ENCODE peak calls at places on chromosomes 2 and 18, in nine cellular contexts. J is mucosa of descending colon, S is fibroblast of the aortic adventitia, N is choroid plexus epithelial cell, L is lower lobe of right lung, B is fibroblast of lung, I is adrenal gland, X is transverse colon, Z is A549. E is an unnamed sample.

GRCh38 chr2:29749041-29749440 is 172.3 kb downstream of the ALK start:
- DNase-seq in B (no peak), L (no peak), X (no peak), I (no peak), J (no peak), Z (no peak), S (no peak), N (no peak), E (no peak)

GRCh38 chr2:232890896-232891601 is 21.0 kb downstream of the SNORC start:
- DNase-seq in Z (no peak), J (peak), L (peak), B (no peak), I (peak), S (no peak), X (no peak), N (peak), E (no peak)

GRCh38 chr2:204175552-204176271 is 239.1 kb downstream of the ICOS start:
- DNase-seq in J (no peak), N (no peak), X (no peak), L (no peak), I (peak), Z (no peak), S (no peak), B (no peak), E (no peak)

GRCh38 chr2:58906151-58906645 is 665.1 kb upstream of the FANCL start:
- DNase-seq in Z (no peak), L (no peak), B (no peak), S (no peak), X (no peak), I (no peak), J (no peak), N (no peak), E (no peak)

GRCh38 chr2:185921048-185921756 is 182.6 kb downstream of the FSIP2 start:
- DNase-seq in X (no peak), Z (no peak), B (no peak), L (no peak), S (no peak), I (no peak), N (peak), J (no peak), E (no peak)

GRCh38 chr2:227414846-227415245 is 27.1 kb upstream of the SCYGR1 start:
- DNase-seq in B (peak), S (peak), Z (peak), J (no peak), X (no peak), N (peak), I (no peak), L (no peak), E (no peak)

GRCh38 chr2:182144039-182144779 is 158.6 kb downstream of the PPP1R1C start:
- DNase-seq in I (no peak), B (no peak), L (no peak), X (no peak), J (no peak), Z (no peak), S (no peak), N (peak), E (no peak)

GRCh38 chr2:240685771-240686371 is 3.2 kb upstream of the AQP12B start:
- DNase-seq in S (no peak), J (peak), L (no peak), Z (no peak), X (peak), B (no peak), I (no peak), N (no peak), E (no peak)

GRCh38 chr2:46471-47345 is at the start of gene FAM110C:
- DNase-seq in X (peak), B (peak), J (peak), I (peak), L (peak), S (peak), N (peak), Z (no peak), E (no peak)

GRCh38 chr2:147657086-147658000 is 187.5 kb upstream of the ACVR2A start:
- DNase-seq in L (no peak), X (no peak), B (no peak), N (no peak), J (no peak), I (no peak), S (no peak), Z (no peak), E (no peak)

GRCh38 chr2:216643986-216644662 is 10.9 kb downstream of the IGFBP2 start:
- DNase-seq in S (peak), L (no peak), J (no peak), I (no peak), Z (no peak), X (no peak), B (no peak), N (peak), E (no peak)

GRCh38 chr2:671787-672605 is 5.2 kb downstream of the TMEM18 start:
- DNase-seq in S (no peak), X (no peak), I (no peak), Z (no peak), L (no peak), J (no peak), N (no peak), B (no peak), E (no peak)

GRCh38 chr2:102256281-102256680 is 55.1 kb upstream of the IL1RL1 start:
- DNase-seq in S (no peak), B (peak), N (peak), L (no peak), J (no peak), Z (no peak), X (no peak), I (no peak), E (no peak)

GRCh38 chr18:45155526-45155925 is 459.8 kb upstream of the SLC14A2 start:
- DNase-seq in X (no peak), L (no peak), I (no peak), Z (no peak), J (no peak), S (no peak), B (no peak), N (no peak), E (no peak)

GRCh38 chr18:657998-658946 is 819 bp downstream of the TYMS start:
- DNase-seq in L (peak), J (peak), I (peak), X (peak), S (peak), Z (peak), N (peak), B (peak), E (peak)

GRCh38 chr2:241794250-241794823 is 14.7 kb upstream of the NEU4 start:
- DNase-seq in J (peak), X (peak), S (no peak), L (peak), Z (no peak), N (no peak), I (no peak), B (no peak), E (no peak)

GRCh38 chr18:4374564-4374963 is 80.5 kb downstream of the DLGAP1 start:
- DNase-seq in L (no peak), I (no peak), S (no peak), N (no peak), Z (no peak), J (no peak), B (no peak), X (no peak), E (no peak)

GRCh38 chr2:23554054-23554697 is 169.2 kb downstream of the KLHL29 start:
- DNase-seq in B (peak), S (peak), Z (no peak), J (no peak), X (peak), L (no peak), N (peak), I (no peak), E (no peak)

GRCh38 chr2:175234153-175234552 is 52.6 kb upstream of the ATP5MC3 start:
- DNase-seq in B (peak), Z (no peak), S (no peak), J (no peak), I (no peak), X (no peak), L (no peak), N (no peak), E (no peak)

GRCh38 chr2:27050281-27050995 is 1.0 kb upstream of the AGBL5 start:
- DNase-seq in B (peak), I (peak), J (peak), X (peak), Z (peak), S (peak), L (peak), N (peak), E (peak)

GRCh38 chr2:239192456-239192855 is 208.4 kb downstream of the HDAC4 start:
- DNase-seq in S (no peak), J (peak), Z (no peak), I (peak), B (no peak), X (no peak), L (no peak), N (no peak), E (no peak)

GRCh38 chr18:227902-228301 is 39.9 kb downstream of the THOC1 start:
- DNase-seq in N (no peak), I (no peak), X (no peak), B (no peak), J (no peak), L (no peak), Z (no peak), S (no peak), E (no peak)

DNA sequence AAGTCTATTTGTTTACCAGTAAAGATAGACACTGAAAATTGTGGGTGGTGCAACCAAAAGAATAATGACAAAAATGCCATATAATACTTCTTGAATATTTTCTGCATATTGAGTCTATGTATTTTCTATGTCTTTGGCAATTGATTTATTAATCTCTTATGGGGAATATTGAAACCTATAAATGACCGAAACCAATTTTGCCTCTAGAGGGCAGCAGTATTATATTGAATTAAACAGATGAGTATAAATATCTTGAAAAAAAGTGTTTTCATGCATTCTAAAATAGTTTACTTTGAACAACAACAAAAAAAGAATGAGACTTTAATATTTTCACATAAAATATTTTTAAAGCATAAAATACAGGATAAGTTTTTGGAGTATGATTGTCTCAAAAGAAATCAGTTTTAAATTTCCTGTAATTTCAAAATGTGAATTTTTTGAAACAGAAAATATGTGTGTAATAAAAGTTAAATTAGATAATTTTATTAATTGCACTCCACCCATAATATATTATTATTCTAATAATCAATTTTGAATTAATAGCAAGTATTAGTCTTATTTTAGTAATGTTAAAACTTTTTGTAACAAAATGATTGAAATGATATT is 49.9 kb upstream of the CALCRL start:
- DNase-seq in B (peak), N (peak), X (no peak), L (no peak), S (peak), J (no peak), Z (peak), I (no peak), E (no peak)
- TF ChIP-seq CTCF in B (peak), N (peak), X (peak), L (peak), S (peak), J (no peak), Z (peak), I (no peak), E (peak)

DNA sequence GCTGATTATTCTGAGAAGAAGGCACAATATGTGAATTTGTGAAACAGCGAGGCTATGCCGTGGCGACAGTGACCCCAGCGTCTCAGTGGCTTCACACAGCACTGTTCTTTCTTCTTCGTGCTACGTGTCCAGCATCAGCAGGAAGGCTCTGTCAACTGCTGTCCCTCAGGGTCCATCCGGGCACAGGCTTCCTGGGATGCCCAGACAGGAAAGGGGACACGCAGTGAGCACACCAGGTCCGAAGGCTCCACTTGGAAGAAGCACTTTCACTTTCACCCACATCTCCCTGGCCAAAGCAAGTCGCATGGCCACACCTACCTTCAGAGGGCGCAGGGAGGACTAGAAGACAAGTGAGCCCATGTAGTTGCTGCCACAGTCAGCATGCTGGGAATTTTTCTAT is 47.3 kb downstream of the PTGR3 start:
- DNase-seq in L (no peak), B (no peak), I (peak), J (peak), Z (peak), X (peak), N (peak), S (peak), E (peak)
- H3K4me3 ChIP-seq in L (peak), B (peak), I (no peak), J (no peak), Z (peak), X (peak), N (no peak), S (peak), E (peak)

DNA sequence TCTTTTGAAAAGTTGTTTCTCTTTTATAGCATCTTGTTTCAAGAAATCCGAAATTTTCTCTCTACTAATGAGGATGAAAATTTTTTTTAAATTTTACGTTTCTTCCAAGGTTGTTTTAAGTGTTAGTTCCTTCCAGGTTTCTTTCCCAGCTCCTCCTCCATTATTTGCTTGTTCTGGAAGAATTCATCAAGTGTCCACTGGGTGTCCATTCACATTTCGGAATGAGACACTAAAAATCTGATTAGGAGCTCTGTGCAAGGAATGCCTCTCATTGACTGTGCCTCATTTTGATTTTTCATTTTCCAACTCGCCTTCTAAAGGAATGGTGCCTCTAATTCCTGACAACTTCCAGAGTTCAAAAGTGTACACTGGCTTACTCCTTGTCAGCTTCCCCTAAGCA is 6.1 kb downstream of the SP100 start:
- DNase-seq in S (no peak), X (no peak), N (no peak), Z (no peak), J (no peak), B (no peak), I (no peak), L (no peak), E (no peak)
- TF ChIP-seq CTCF in S (peak), X (peak), N (peak), Z (no peak), J (no peak), B (no peak), I (no peak), L (no peak), E (no peak)

GRCh38 chr2:119715409-119716295 is 36.7 kb downstream of the TMEM177 start:
- DNase-seq in B (no peak), X (no peak), S (no peak), I (no peak), L (no peak), Z (no peak), J (no peak), N (no peak), E (no peak)
- H3K4me3 ChIP-seq in B (no peak), X (no peak), S (no peak), I (no peak), L (no peak), Z (no peak), J (no peak), N (no peak), E (no peak)

DNA sequence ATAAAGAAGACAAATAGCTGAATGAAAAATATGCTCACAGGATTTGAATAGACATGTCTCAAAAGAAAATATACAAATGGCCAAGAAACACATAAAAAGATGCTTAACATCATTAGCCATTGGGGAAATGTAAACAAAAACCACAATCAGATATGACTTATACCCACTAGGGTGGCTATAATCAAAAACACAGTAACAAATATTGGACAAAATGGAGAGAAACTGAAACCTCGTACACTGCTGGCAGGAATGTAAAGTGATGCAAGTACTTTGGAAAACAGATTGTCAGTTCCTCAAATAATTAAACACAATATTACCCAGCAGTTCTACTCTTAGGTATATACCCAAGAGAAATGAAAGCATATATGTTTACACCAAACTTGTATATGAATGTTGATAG is 213.0 kb downstream of the PHLPP1 start:
- DNase-seq in Z (no peak), N (peak), J (no peak), X (no peak), B (peak), S (peak), L (no peak), I (no peak), E (no peak)
- TF ChIP-seq CTCF in Z (no peak), N (peak), J (no peak), X (no peak), B (peak), S (no peak), L (no peak), I (no peak), E (no peak)

GRCh38 chr2:38528008-38528442 is 74.7 kb downstream of the HNRNPLL start:
- DNase-seq in B (peak), Z (peak), X (no peak), L (no peak), J (no peak), N (peak), S (peak), I (peak), E (no peak)
- H3K4me3 ChIP-seq in B (peak), Z (peak), X (peak), L (peak), J (no peak), N (peak), S (peak), I (no peak), E (peak)

GRCh38 chr2:9473308-9473984 is 905 bp upstream of the IAH1 start:
- DNase-seq in Z (peak), L (no peak), N (no peak), J (peak), S (no peak), X (peak), I (no peak), B (no peak), E (no peak)
- TF ChIP-seq CTCF in Z (no peak), L (peak), N (peak), J (no peak), S (no peak), X (peak), I (no peak), B (no peak), E (peak)

GRCh38 chr2:68362069-68362468 is 3.0 kb upstream of the PLEK start:
- DNase-seq in L (peak), S (peak), J (peak), N (peak), Z (peak), I (peak), B (peak), X (peak), E (peak)
- H3K4me3 ChIP-seq in L (peak), S (no peak), J (no peak), N (no peak), Z (no peak), I (no peak), B (no peak), X (no peak), E (no peak)

GRCh38 chr2:62774555-62775366 is 69.2 kb downstream of the EHBP1 start:
- DNase-seq in N (peak), J (no peak), L (no peak), B (peak), X (no peak), Z (peak), I (peak), S (peak), E (peak)

GRCh38 chr2:62770629-62771028 is 65.1 kb downstream of the EHBP1 start:
- DNase-seq in J (no peak), N (no peak), X (no peak), S (no peak), B (no peak), Z (no peak), L (no peak), I (no peak), E (no peak)

DNA sequence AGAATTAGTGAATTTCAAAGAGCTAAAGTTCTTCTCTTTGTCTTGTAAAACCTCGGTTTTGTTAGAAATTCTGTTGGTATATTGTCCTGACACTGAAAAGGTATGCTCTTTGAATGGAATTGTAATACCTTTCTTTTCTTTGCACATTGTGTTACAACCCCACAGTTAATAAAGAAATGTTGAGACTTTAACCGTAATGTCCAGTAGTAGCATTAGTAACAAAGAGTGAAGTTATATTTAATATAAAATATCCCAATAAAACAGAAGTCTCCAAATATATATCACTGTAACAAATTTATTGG is 69.8 kb downstream of the EHBP1 start:
- DNase-seq in X (no peak), N (no peak), L (no peak), J (no peak), B (no peak), S (no peak), I (no peak), Z (no peak), E (no peak)
- TF ChIP-seq CTCF in X (no peak), N (no peak), L (no peak), J (no peak), B (no peak), S (no peak), I (no peak), Z (no peak), E (no peak)